ENCODE peak calls at places on chromosomes 16 and 17, in six cellular contexts. One of them, this sample, is unnamed.

GRCh38 chr17:42508426-42509164 is 27.4 kb upstream of the NAGLU start:
- DNase-seq in left colon: no peak
- DNase-seq in stimulated activated naive CD8-positive, alpha-beta T cell treated with anti-CD3 and anti-CD28 coated beads, Interleukin-15, Interleukin-2, amounts not matched to agents 100 U/mL and 50 U/mL, for 24 hours: no peak
- DNase-seq in fibroblast of lung: no peak
- DNase-seq in mesothelial cell of epicardium: no peak
- DNase-seq in SW 1271: no peak
- DNase-seq in this sample: no peak

GRCh38 chr17:75008373-75008772 is 4.1 kb upstream of the MRPL58 start:
- DNase-seq in left colon: no peak
- DNase-seq in stimulated activated naive CD8-positive, alpha-beta T cell treated with anti-CD3 and anti-CD28 coated beads, Interleukin-15, Interleukin-2, amounts not matched to agents 100 U/mL and 50 U/mL, for 24 hours: no peak
- DNase-seq in fibroblast of lung: no peak
- DNase-seq in mesothelial cell of epicardium: no peak
- DNase-seq in SW 1271: no peak
- DNase-seq in this sample: no peak

GRCh38 chr16:89072216-89073130 is 21.2 kb upstream of the ACSF3 start:
- DNase-seq in left colon: no peak
- DNase-seq in stimulated activated naive CD8-positive, alpha-beta T cell treated with anti-CD3 and anti-CD28 coated beads, Interleukin-15, Interleukin-2, amounts not matched to agents 100 U/mL and 50 U/mL, for 24 hours: no peak
- DNase-seq in fibroblast of lung: no peak
- DNase-seq in mesothelial cell of epicardium: peak
- DNase-seq in SW 1271: no peak
- DNase-seq in this sample: peak

GRCh38 chr16:87404764-87405625 is 12.9 kb downstream of the MAP1LC3B start:
- DNase-seq in left colon: no peak
- DNase-seq in stimulated activated naive CD8-positive, alpha-beta T cell treated with anti-CD3 and anti-CD28 coated beads, Interleukin-15, Interleukin-2, amounts not matched to agents 100 U/mL and 50 U/mL, for 24 hours: no peak
- DNase-seq in fibroblast of lung: no peak
- DNase-seq in mesothelial cell of epicardium: no peak
- DNase-seq in SW 1271: no peak
- DNase-seq in this sample: peak

GRCh38 chr17:30551666-30552339 is 74.6 kb downstream of the GOSR1 start:
- DNase-seq in left colon: no peak
- DNase-seq in stimulated activated naive CD8-positive, alpha-beta T cell treated with anti-CD3 and anti-CD28 coated beads, Interleukin-15, Interleukin-2, amounts not matched to agents 100 U/mL and 50 U/mL, for 24 hours: no peak
- DNase-seq in fibroblast of lung: no peak
- DNase-seq in mesothelial cell of epicardium: no peak
- DNase-seq in SW 1271: no peak
- DNase-seq in this sample: no peak

GRCh38 chr16:1465567-1465915 is 9.3 kb downstream of the CLCN7 start:
- DNase-seq in left colon: no peak
- DNase-seq in stimulated activated naive CD8-positive, alpha-beta T cell treated with anti-CD3 and anti-CD28 coated beads, Interleukin-15, Interleukin-2, amounts not matched to agents 100 U/mL and 50 U/mL, for 24 hours: no peak
- DNase-seq in fibroblast of lung: no peak
- DNase-seq in mesothelial cell of epicardium: no peak
- DNase-seq in SW 1271: no peak
- DNase-seq in this sample: no peak

GRCh38 chr17:38326996-38327792 is 16.6 kb downstream of the GPR179 start:
- DNase-seq in left colon: no peak
- DNase-seq in stimulated activated naive CD8-positive, alpha-beta T cell treated with anti-CD3 and anti-CD28 coated beads, Interleukin-15, Interleukin-2, amounts not matched to agents 100 U/mL and 50 U/mL, for 24 hours: no peak
- DNase-seq in fibroblast of lung: no peak
- DNase-seq in mesothelial cell of epicardium: no peak
- DNase-seq in SW 1271: no peak
- DNase-seq in this sample: no peak

GRCh38 chr17:79415909-79416308 is 194.9 kb downstream of the RBFOX3 start:
- DNase-seq in left colon: no peak
- DNase-seq in stimulated activated naive CD8-positive, alpha-beta T cell treated with anti-CD3 and anti-CD28 coated beads, Interleukin-15, Interleukin-2, amounts not matched to agents 100 U/mL and 50 U/mL, for 24 hours: no peak
- DNase-seq in fibroblast of lung: no peak
- DNase-seq in mesothelial cell of epicardium: no peak
- DNase-seq in SW 1271: no peak
- DNase-seq in this sample: no peak

GRCh38 chr16:52964290-52964689 is 88.4 kb downstream of the CHD9NB start:
- DNase-seq in left colon: no peak
- DNase-seq in stimulated activated naive CD8-positive, alpha-beta T cell treated with anti-CD3 and anti-CD28 coated beads, Interleukin-15, Interleukin-2, amounts not matched to agents 100 U/mL and 50 U/mL, for 24 hours: no peak
- DNase-seq in fibroblast of lung: no peak
- DNase-seq in mesothelial cell of epicardium: no peak
- DNase-seq in SW 1271: no peak
- DNase-seq in this sample: no peak

GRCh38 chr16:71840052-71840451 is 5.7 kb upstream of the ATXN1L start:
- DNase-seq in left colon: no peak
- DNase-seq in stimulated activated naive CD8-positive, alpha-beta T cell treated with anti-CD3 and anti-CD28 coated beads, Interleukin-15, Interleukin-2, amounts not matched to agents 100 U/mL and 50 U/mL, for 24 hours: no peak
- DNase-seq in fibroblast of lung: no peak
- DNase-seq in mesothelial cell of epicardium: no peak
- DNase-seq in SW 1271: no peak
- DNase-seq in this sample: no peak

GRCh38 chr17:40551091-40551873 is 14.0 kb downstream of the CCR7 start:
- DNase-seq in left colon: peak
- DNase-seq in stimulated activated naive CD8-positive, alpha-beta T cell treated with anti-CD3 and anti-CD28 coated beads, Interleukin-15, Interleukin-2, amounts not matched to agents 100 U/mL and 50 U/mL, for 24 hours: peak
- DNase-seq in fibroblast of lung: peak
- DNase-seq in mesothelial cell of epicardium: peak
- DNase-seq in SW 1271: no peak
- DNase-seq in this sample: peak

GRCh38 chr17:43595466-43595865 is 49.3 kb upstream of the ETV4 start:
- DNase-seq in left colon: no peak
- DNase-seq in stimulated activated naive CD8-positive, alpha-beta T cell treated with anti-CD3 and anti-CD28 coated beads, Interleukin-15, Interleukin-2, amounts not matched to agents 100 U/mL and 50 U/mL, for 24 hours: no peak
- DNase-seq in fibroblast of lung: no peak
- DNase-seq in mesothelial cell of epicardium: no peak
- DNase-seq in SW 1271: no peak
- DNase-seq in this sample: no peak

GRCh38 chr16:58249780-58250478 is 44.9 kb downstream of the PRSS54 start:
- DNase-seq in left colon: peak
- DNase-seq in stimulated activated naive CD8-positive, alpha-beta T cell treated with anti-CD3 and anti-CD28 coated beads, Interleukin-15, Interleukin-2, amounts not matched to agents 100 U/mL and 50 U/mL, for 24 hours: peak
- DNase-seq in fibroblast of lung: peak
- DNase-seq in mesothelial cell of epicardium: peak
- DNase-seq in SW 1271: peak
- DNase-seq in this sample: peak

GRCh38 chr16:24834459-24835335 is 11.1 kb upstream of the SLC5A11 start:
- DNase-seq in left colon: peak
- DNase-seq in stimulated activated naive CD8-positive, alpha-beta T cell treated with anti-CD3 and anti-CD28 coated beads, Interleukin-15, Interleukin-2, amounts not matched to agents 100 U/mL and 50 U/mL, for 24 hours: no peak
- DNase-seq in fibroblast of lung: peak
- DNase-seq in mesothelial cell of epicardium: no peak
- DNase-seq in SW 1271: no peak
- DNase-seq in this sample: peak

GRCh38 chr17:27771576-27771975 is 28.8 kb downstream of the NOS2 start:
- DNase-seq in left colon: no peak
- DNase-seq in stimulated activated naive CD8-positive, alpha-beta T cell treated with anti-CD3 and anti-CD28 coated beads, Interleukin-15, Interleukin-2, amounts not matched to agents 100 U/mL and 50 U/mL, for 24 hours: no peak
- DNase-seq in fibroblast of lung: no peak
- DNase-seq in mesothelial cell of epicardium: no peak
- DNase-seq in SW 1271: no peak
- DNase-seq in this sample: no peak

GRCh38 chr16:86874141-86874540 is 295.8 kb downstream of the FOXL1 start:
- DNase-seq in left colon: no peak
- DNase-seq in stimulated activated naive CD8-positive, alpha-beta T cell treated with anti-CD3 and anti-CD28 coated beads, Interleukin-15, Interleukin-2, amounts not matched to agents 100 U/mL and 50 U/mL, for 24 hours: peak
- DNase-seq in fibroblast of lung: no peak
- DNase-seq in mesothelial cell of epicardium: no peak
- DNase-seq in SW 1271: no peak
- DNase-seq in this sample: peak

GRCh38 chr17:28953444-28954118 is 2.3 kb upstream of the PHF12 start:
- DNase-seq in left colon: peak
- DNase-seq in stimulated activated naive CD8-positive, alpha-beta T cell treated with anti-CD3 and anti-CD28 coated beads, Interleukin-15, Interleukin-2, amounts not matched to agents 100 U/mL and 50 U/mL, for 24 hours: peak
- DNase-seq in fibroblast of lung: no peak
- DNase-seq in mesothelial cell of epicardium: peak
- DNase-seq in SW 1271: no peak
- DNase-seq in this sample: peak

GRCh38 chr17:8621585-8621984 is 8.9 kb downstream of the MYH10 start:
- DNase-seq in left colon: no peak
- DNase-seq in stimulated activated naive CD8-positive, alpha-beta T cell treated with anti-CD3 and anti-CD28 coated beads, Interleukin-15, Interleukin-2, amounts not matched to agents 100 U/mL and 50 U/mL, for 24 hours: peak
- DNase-seq in fibroblast of lung: peak
- DNase-seq in mesothelial cell of epicardium: no peak
- DNase-seq in SW 1271: no peak
- DNase-seq in this sample: peak

GRCh38 chr16:1959269-1960039 is at the start of gene NDUFB10:
- DNase-seq in left colon: peak
- DNase-seq in stimulated activated naive CD8-positive, alpha-beta T cell treated with anti-CD3 and anti-CD28 coated beads, Interleukin-15, Interleukin-2, amounts not matched to agents 100 U/mL and 50 U/mL, for 24 hours: peak
- DNase-seq in fibroblast of lung: peak
- DNase-seq in mesothelial cell of epicardium: peak
- DNase-seq in SW 1271: peak
- DNase-seq in this sample: peak

GRCh38 chr16:78684655-78685400 is 585.4 kb downstream of the WWOX start:
- DNase-seq in left colon: no peak
- DNase-seq in stimulated activated naive CD8-positive, alpha-beta T cell treated with anti-CD3 and anti-CD28 coated beads, Interleukin-15, Interleukin-2, amounts not matched to agents 100 U/mL and 50 U/mL, for 24 hours: no peak
- DNase-seq in fibroblast of lung: peak
- DNase-seq in mesothelial cell of epicardium: no peak
- DNase-seq in SW 1271: no peak
- DNase-seq in this sample: peak

GRCh38 chr17:69916761-69917160 is 158.3 kb upstream of the KCNJ16 start:
- DNase-seq in left colon: no peak
- DNase-seq in stimulated activated naive CD8-positive, alpha-beta T cell treated with anti-CD3 and anti-CD28 coated beads, Interleukin-15, Interleukin-2, amounts not matched to agents 100 U/mL and 50 U/mL, for 24 hours: no peak
- DNase-seq in fibroblast of lung: no peak
- DNase-seq in mesothelial cell of epicardium: no peak
- DNase-seq in SW 1271: no peak
- DNase-seq in this sample: no peak

GRCh38 chr16:502179-502943 is 25.2 kb upstream of the CAPN15 start:
- DNase-seq in left colon: peak
- DNase-seq in stimulated activated naive CD8-positive, alpha-beta T cell treated with anti-CD3 and anti-CD28 coated beads, Interleukin-15, Interleukin-2, amounts not matched to agents 100 U/mL and 50 U/mL, for 24 hours: no peak
- DNase-seq in fibroblast of lung: no peak
- DNase-seq in mesothelial cell of epicardium: no peak
- DNase-seq in SW 1271: no peak
- DNase-seq in this sample: no peak

GRCh38 chr16:83743241-83743640 is 64.5 kb upstream of the HSBP1 start:
- DNase-seq in left colon: no peak
- DNase-seq in stimulated activated naive CD8-positive, alpha-beta T cell treated with anti-CD3 and anti-CD28 coated beads, Interleukin-15, Interleukin-2, amounts not matched to agents 100 U/mL and 50 U/mL, for 24 hours: no peak
- DNase-seq in fibroblast of lung: no peak
- DNase-seq in mesothelial cell of epicardium: no peak
- DNase-seq in SW 1271: no peak
- DNase-seq in this sample: no peak

GRCh38 chr16:49592507-49593422 is 219.2 kb downstream of the C16orf78 start:
- DNase-seq in left colon: no peak
- DNase-seq in stimulated activated naive CD8-positive, alpha-beta T cell treated with anti-CD3 and anti-CD28 coated beads, Interleukin-15, Interleukin-2, amounts not matched to agents 100 U/mL and 50 U/mL, for 24 hours: peak
- DNase-seq in fibroblast of lung: peak
- DNase-seq in mesothelial cell of epicardium: peak
- DNase-seq in SW 1271: no peak
- DNase-seq in this sample: peak

GRCh38 chr17:48795444-48796162 is 21.4 kb downstream of the TTLL6 start:
- DNase-seq in left colon: no peak
- DNase-seq in stimulated activated naive CD8-positive, alpha-beta T cell treated with anti-CD3 and anti-CD28 coated beads, Interleukin-15, Interleukin-2, amounts not matched to agents 100 U/mL and 50 U/mL, for 24 hours: no peak
- DNase-seq in fibroblast of lung: peak
- DNase-seq in mesothelial cell of epicardium: no peak
- DNase-seq in SW 1271: no peak
- DNase-seq in this sample: peak

GRCh38 chr16:30526137-30526822 is at the start of gene ZNF768:
- DNase-seq in left colon: peak
- DNase-seq in stimulated activated naive CD8-positive, alpha-beta T cell treated with anti-CD3 and anti-CD28 coated beads, Interleukin-15, Interleukin-2, amounts not matched to agents 100 U/mL and 50 U/mL, for 24 hours: peak
- DNase-seq in fibroblast of lung: peak
- DNase-seq in mesothelial cell of epicardium: peak
- DNase-seq in SW 1271: no peak
- DNase-seq in this sample: peak

GRCh38 chr17:67528751-67529436 is 151.8 kb downstream of the PITPNC1 start:
- DNase-seq in left colon: peak
- DNase-seq in stimulated activated naive CD8-positive, alpha-beta T cell treated with anti-CD3 and anti-CD28 coated beads, Interleukin-15, Interleukin-2, amounts not matched to agents 100 U/mL and 50 U/mL, for 24 hours: no peak
- DNase-seq in fibroblast of lung: peak
- DNase-seq in mesothelial cell of epicardium: peak
- DNase-seq in SW 1271: peak
- DNase-seq in this sample: peak

GRCh38 chr16:17777461-17777863 is 306.7 kb upstream of the XYLT1 start:
- DNase-seq in left colon: no peak
- DNase-seq in stimulated activated naive CD8-positive, alpha-beta T cell treated with anti-CD3 and anti-CD28 coated beads, Interleukin-15, Interleukin-2, amounts not matched to agents 100 U/mL and 50 U/mL, for 24 hours: no peak
- DNase-seq in fibroblast of lung: peak
- DNase-seq in mesothelial cell of epicardium: no peak
- DNase-seq in SW 1271: no peak
- DNase-seq in this sample: no peak

GRCh38 chr16:81995651-81996050 is 15.6 kb downstream of the SDR42E1 start:
- DNase-seq in left colon: no peak
- DNase-seq in stimulated activated naive CD8-positive, alpha-beta T cell treated with anti-CD3 and anti-CD28 coated beads, Interleukin-15, Interleukin-2, amounts not matched to agents 100 U/mL and 50 U/mL, for 24 hours: no peak
- DNase-seq in fibroblast of lung: no peak
- DNase-seq in mesothelial cell of epicardium: no peak
- DNase-seq in SW 1271: no peak
- DNase-seq in this sample: peak

GRCh38 chr16:66342294-66342900 is 24.1 kb upstream of the CDH5 start:
- DNase-seq in left colon: no peak
- DNase-seq in stimulated activated naive CD8-positive, alpha-beta T cell treated with anti-CD3 and anti-CD28 coated beads, Interleukin-15, Interleukin-2, amounts not matched to agents 100 U/mL and 50 U/mL, for 24 hours: peak
- DNase-seq in fibroblast of lung: no peak
- DNase-seq in mesothelial cell of epicardium: no peak
- DNase-seq in SW 1271: no peak
- DNase-seq in this sample: peak

GRCh38 chr17:29078183-29079045 is 35.5 kb downstream of the PIPOX start:
- DNase-seq in left colon: no peak
- DNase-seq in stimulated activated naive CD8-positive, alpha-beta T cell treated with anti-CD3 and anti-CD28 coated beads, Interleukin-15, Interleukin-2, amounts not matched to agents 100 U/mL and 50 U/mL, for 24 hours: no peak
- DNase-seq in fibroblast of lung: no peak
- DNase-seq in mesothelial cell of epicardium: no peak
- DNase-seq in SW 1271: no peak
- DNase-seq in this sample: no peak

GRCh38 chr16:57651344-57652333 is 16.5 kb upstream of the ADGRG3 start:
- DNase-seq in left colon: no peak
- DNase-seq in stimulated activated naive CD8-positive, alpha-beta T cell treated with anti-CD3 and anti-CD28 coated beads, Interleukin-15, Interleukin-2, amounts not matched to agents 100 U/mL and 50 U/mL, for 24 hours: no peak
- DNase-seq in fibroblast of lung: no peak
- DNase-seq in mesothelial cell of epicardium: no peak
- DNase-seq in SW 1271: no peak
- DNase-seq in this sample: no peak

GRCh38 chr17:33459078-33459940 is 166.2 kb upstream of the ASIC2 start:
- DNase-seq in left colon: no peak
- DNase-seq in stimulated activated naive CD8-positive, alpha-beta T cell treated with anti-CD3 and anti-CD28 coated beads, Interleukin-15, Interleukin-2, amounts not matched to agents 100 U/mL and 50 U/mL, for 24 hours: no peak
- DNase-seq in fibroblast of lung: no peak
- DNase-seq in mesothelial cell of epicardium: no peak
- DNase-seq in SW 1271: no peak
- DNase-seq in this sample: no peak

GRCh38 chr17:57868007-57868774 is 18.3 kb upstream of the MRPS23 start:
- DNase-seq in left colon: peak
- DNase-seq in stimulated activated naive CD8-positive, alpha-beta T cell treated with anti-CD3 and anti-CD28 coated beads, Interleukin-15, Interleukin-2, amounts not matched to agents 100 U/mL and 50 U/mL, for 24 hours: peak
- DNase-seq in fibroblast of lung: peak
- DNase-seq in mesothelial cell of epicardium: no peak
- DNase-seq in SW 1271: no peak
- DNase-seq in this sample: peak

GRCh38 chr16:78252757-78253156 is 153.3 kb downstream of the WWOX start:
- DNase-seq in left colon: no peak
- DNase-seq in stimulated activated naive CD8-positive, alpha-beta T cell treated with anti-CD3 and anti-CD28 coated beads, Interleukin-15, Interleukin-2, amounts not matched to agents 100 U/mL and 50 U/mL, for 24 hours: no peak
- DNase-seq in fibroblast of lung: no peak
- DNase-seq in mesothelial cell of epicardium: no peak
- DNase-seq in SW 1271: no peak
- DNase-seq in this sample: no peak

This sample was measured in mesenchymal stem cell.